ENCODE peak calls at places on chromosomes 16 and 17, in five cellular contexts. One of them, this sample, is unnamed.

GRCh38 chr16:86975445-86975844 is 341.7 kb downstream of the C16orf95 start:
- DNase-seq in PC-9: no peak
- DNase-seq in activated CD4-positive, alpha-beta memory T cell treated with anti-CD3 and anti-CD28 coated beads, Interleukin-2, amount 10 ng/mL, durations not matched to agents 7 days and 5 days: no peak
- DNase-seq in nucleus accumbens: no peak
- DNase-seq in stromal cell of bone marrow: peak
- DNase-seq in this sample: no peak

GRCh38 chr17:78263063-78263735 is 31.8 kb downstream of the TMEM235 start:
- DNase-seq in nucleus accumbens: no peak
- DNase-seq in PC-9: no peak
- DNase-seq in stromal cell of bone marrow: no peak
- DNase-seq in activated CD4-positive, alpha-beta memory T cell treated with anti-CD3 and anti-CD28 coated beads, Interleukin-2, amount 10 ng/mL, durations not matched to agents 7 days and 5 days: peak
- DNase-seq in this sample: no peak

GRCh38 chr16:47470810-47471209 is 9.7 kb downstream of the PHKB start:
- DNase-seq in stromal cell of bone marrow: no peak
- DNase-seq in PC-9: no peak
- DNase-seq in activated CD4-positive, alpha-beta memory T cell treated with anti-CD3 and anti-CD28 coated beads, Interleukin-2, amount 10 ng/mL, durations not matched to agents 7 days and 5 days: no peak
- DNase-seq in nucleus accumbens: no peak
- DNase-seq in this sample: no peak

GRCh38 chr17:49210158-49211029 is at the start of the genes ABI3 and GNGT2:
- DNase-seq in nucleus accumbens: no peak
- DNase-seq in stromal cell of bone marrow: no peak
- DNase-seq in activated CD4-positive, alpha-beta memory T cell treated with anti-CD3 and anti-CD28 coated beads, Interleukin-2, amount 10 ng/mL, durations not matched to agents 7 days and 5 days: peak
- DNase-seq in PC-9: no peak
- DNase-seq in this sample: no peak

GRCh38 chr17:41223821-41224220 is 2.6 kb upstream of the KRTAP9-2 start:
- DNase-seq in PC-9: no peak
- DNase-seq in nucleus accumbens: no peak
- DNase-seq in stromal cell of bone marrow: peak
- DNase-seq in activated CD4-positive, alpha-beta memory T cell treated with anti-CD3 and anti-CD28 coated beads, Interleukin-2, amount 10 ng/mL, durations not matched to agents 7 days and 5 days: no peak
- DNase-seq in this sample: no peak

GRCh38 chr17:9241371-9241712 is 220.0 kb downstream of the NTN1 start:
- DNase-seq in PC-9: no peak
- DNase-seq in stromal cell of bone marrow: no peak
- DNase-seq in nucleus accumbens: peak
- DNase-seq in activated CD4-positive, alpha-beta memory T cell treated with anti-CD3 and anti-CD28 coated beads, Interleukin-2, amount 10 ng/mL, durations not matched to agents 7 days and 5 days: no peak
- DNase-seq in this sample: peak

GRCh38 chr17:17729620-17730249 is 48.5 kb downstream of the RAI1 start:
- DNase-seq in PC-9: peak
- DNase-seq in activated CD4-positive, alpha-beta memory T cell treated with anti-CD3 and anti-CD28 coated beads, Interleukin-2, amount 10 ng/mL, durations not matched to agents 7 days and 5 days: peak
- DNase-seq in nucleus accumbens: no peak
- DNase-seq in stromal cell of bone marrow: no peak
- DNase-seq in this sample: no peak

GRCh38 chr17:27631409-27631755 is 394 bp downstream of the LGALS9 start:
- DNase-seq in PC-9: no peak
- DNase-seq in nucleus accumbens: no peak
- DNase-seq in activated CD4-positive, alpha-beta memory T cell treated with anti-CD3 and anti-CD28 coated beads, Interleukin-2, amount 10 ng/mL, durations not matched to agents 7 days and 5 days: peak
- DNase-seq in stromal cell of bone marrow: no peak
- DNase-seq in this sample: no peak

This sample was measured in hippocampal formation.